ENCODE peak calls at places on chromosome 6, in five cellular contexts. G is activated CD4-positive, alpha-beta T cell treated with anti-CD3 and anti-CD28 coated beads, Interleukin-2, amount 50 U/mL, for 24 hours; Z is head of caudate nucleus; H is uterus; W is fibroblast of villous mesenchyme. S is an unnamed sample.

GRCh38 chr6:110357298-110357695 is 852 bp downstream of the METTL24 start:
- DNase-seq in H (peak; percentile 45), W (no peak), Z (no peak), G (no peak), S (no peak)

GRCh38 chr6:81682238-81682795 is 70.2 kb downstream of the TENT5A start:
- DNase-seq in H (no peak), G (no peak), Z (no peak), W (no peak), S (no peak)

GRCh38 chr6:154447929-154448328 is 62.6 kb downstream of the CNKSR3 start:
- DNase-seq in Z (no peak), G (no peak), H (no peak), W (peak; percentile 27), S (no peak)

GRCh38 chr6:82419859-82420258 is 56.2 kb downstream of the TPBG start:
- DNase-seq in W (peak; percentile 34), H (no peak), Z (no peak), G (no peak), S (no peak)

GRCh38 chr6:46612645-46613044 is 40.0 kb downstream of the CYP39A1 start:
- DNase-seq in G (no peak), W (no peak), Z (no peak), H (no peak), S (peak; percentile 73)

GRCh38 chr6:84967389-84967788 is 203.0 kb upstream of the TBX18 start:
- DNase-seq in G (no peak), W (peak; percentile 41), H (no peak), Z (no peak), S (no peak)

GRCh38 chr6:4668271-4669179 is 107.7 kb upstream of the CDYL start:
- DNase-seq in G (no peak), H (no peak), Z (no peak), W (peak; percentile 41), S (no peak)

GRCh38 chr6:123064038-123064437 is 68.0 kb downstream of the CLVS2 start:
- DNase-seq in H (no peak), Z (no peak), W (no peak), G (no peak), S (no peak)

GRCh38 chr6:163323719-163324118 is 90.8 kb upstream of the QKI start:
- DNase-seq in Z (peak; percentile 40), W (no peak), G (no peak), H (no peak), S (no peak)

GRCh38 chr6:14584450-14584849 is 466.9 kb downstream of the CD83 start:
- DNase-seq in G (no peak), H (no peak), W (no peak), Z (no peak), S (no peak)